ENCODE peak calls at places on chromosomes 2 and 18, in eight cellular contexts. L is A549, X is NCI-H2081, G is M059J, B is GM12865, W is kidney tubule cell, U is tibial nerve, T is SJCRH30. J is an unnamed sample.

GRCh38 chr2:181258761-181259160 is 198.4 kb upstream of the ITGA4 start:
- DNase-seq in U (no peak), L (peak), G (peak), B (no peak), T (no peak), X (no peak), W (peak), J (peak)

GRCh38 chr2:88211809-88212154 is 41.6 kb downstream of the THNSL2 start:
- DNase-seq in W (no peak), G (no peak), X (no peak), T (no peak), L (no peak), B (no peak), U (no peak), J (no peak)

GRCh38 chr2:72893594-72894319 is 6.5 kb downstream of the SPR start:
- DNase-seq in T (peak), W (peak), U (no peak), G (peak), L (peak), X (peak), B (peak), J (no peak)

GRCh38 chr2:105671156-105671555 is 73.6 kb upstream of the NCK2 start:
- DNase-seq in L (no peak), U (no peak), T (no peak), X (no peak), W (peak), G (peak), B (no peak), J (no peak)

GRCh38 chr18:54958711-54959625 is at the start of gene CCDC68:
- DNase-seq in G (no peak), U (no peak), X (no peak), T (no peak), L (peak), B (no peak), W (peak), J (no peak)

GRCh38 chr2:231710751-231711676 is 2.7 kb downstream of the PTMA start:
- DNase-seq in T (no peak), G (no peak), X (no peak), L (no peak), W (peak), U (no peak), B (peak), J (no peak)

GRCh38 chr2:217734999-217735398 is 267.8 kb downstream of the TNS1 start:
- DNase-seq in G (no peak), X (no peak), W (no peak), B (no peak), L (no peak), T (no peak), U (no peak), J (no peak)

GRCh38 chr2:161415467-161416293 is 417 bp upstream of the TBR1 start:
- DNase-seq in X (no peak), U (no peak), W (no peak), B (no peak), G (no peak), T (no peak), L (no peak), J (no peak)

GRCh38 chr18:12315911-12316310 is 7.9 kb downstream of the TUBB6 start:
- DNase-seq in T (no peak), B (no peak), X (no peak), G (no peak), U (no peak), L (no peak), W (no peak), J (no peak)

GRCh38 chr2:237201461-237202287 is 116.0 kb downstream of the COPS8 start:
- DNase-seq in W (peak), B (peak), T (peak), G (peak), X (no peak), U (no peak), L (peak), J (no peak)

GRCh38 chr18:8801263-8801901 is 96.0 kb downstream of the MTCL1 start:
- DNase-seq in W (peak), U (no peak), T (peak), L (peak), B (no peak), X (no peak), G (peak), J (no peak)

GRCh38 chr2:160407393-160408204 is 86.0 kb downstream of the RBMS1 start:
- DNase-seq in B (peak), T (peak), U (no peak), W (peak), L (peak), G (peak), X (peak), J (no peak)

GRCh38 chr2:226641008-226641407 is 158.6 kb downstream of the IRS1 start:
- DNase-seq in B (no peak), G (no peak), L (no peak), W (no peak), T (no peak), X (no peak), U (no peak), J (no peak)

J was measured in epithelial cell of prostate.